ENCODE peak calls at places on chromosomes 3 and 15, in four cellular contexts. Y, V, C and F are unnamed samples.

GRCh38 chr3:56923546-56924224 is 121.9 kb upstream of the ARHGEF3 start:
- DNase-seq in C (peak; percentile 44), Y (no peak), V (no peak), F (no peak)

GRCh38 chr15:22922003-22922402 is 58.2 kb downstream of the CYFIP1 start:
- DNase-seq in C (no peak), Y (no peak), V (peak; percentile 15), F (no peak)

GRCh38 chr15:35430301-35430700 is 115.7 kb downstream of the DPH6 start:
- DNase-seq in V (no peak), Y (no peak), C (no peak), F (no peak)

GRCh38 chr15:101396484-101397261 is 92.8 kb downstream of the PCSK6 start:
- DNase-seq in V (no peak), Y (no peak), C (no peak), F (no peak)

GRCh38 chr3:41053220-41053619 is 146.1 kb upstream of the CTNNB1 start:
- DNase-seq in C (no peak), V (no peak), Y (no peak), F (peak; percentile 64)

GRCh38 chr3:71498053-71498452 is 85.5 kb downstream of the FOXP1 start:
- DNase-seq in V (no peak), C (no peak), Y (no peak), F (no peak)

GRCh38 chr3:130960139-130960779 is 66.4 kb downstream of the ASTE1 start:
- DNase-seq in V (no peak), Y (no peak), C (no peak), F (no peak)

GRCh38 chr3:135927170-135927569 is 38.4 kb upstream of the PPP2R3A start:
- DNase-seq in Y (no peak), C (no peak), V (no peak), F (no peak)

GRCh38 chr15:82802497-82802896 is 3.4 kb downstream of the FSD2 start:
- DNase-seq in V (no peak), Y (no peak), C (no peak), F (no peak)

GRCh38 chr3:183484676-183485075 is 56.3 kb upstream of the MCF2L2 start:
- DNase-seq in C (no peak), Y (no peak), V (no peak), F (no peak)

GRCh38 chr3:64530434-64531049 is 157.3 kb downstream of the ADAMTS9 start:
- DNase-seq in V (no peak), C (peak; percentile 60), Y (peak; percentile 27), F (peak; percentile 51)

GRCh38 chr15:56365075-56365711 is at the start of gene TEX9:
- DNase-seq in V (peak; percentile 94), C (peak; percentile 79), Y (peak; percentile 90), F (peak; percentile 87)

GRCh38 chr15:40240619-40241304 is 1.9 kb downstream of the PAK6 start:
- DNase-seq in Y (peak; percentile 34), C (no peak), V (peak; percentile 49), F (no peak)

GRCh38 chr3:11536132-11536935 is 107.4 kb downstream of the VGLL4 start:
- DNase-seq in C (no peak), V (no peak), Y (no peak), F (no peak)

GRCh38 chr3:37308247-37308646 is 133.9 kb upstream of the LRRFIP2 start:
- DNase-seq in V (no peak), C (no peak), Y (peak; percentile 24), F (no peak)

GRCh38 chr3:98136631-98137030 is 6.1 kb downstream of the OR5H1 start:
- DNase-seq in Y (no peak), C (no peak), V (no peak), F (no peak)

GRCh38 chr3:191282262-191283215 is 46.7 kb upstream of the CCDC50 start:
- DNase-seq in C (no peak), Y (no peak), V (no peak), F (no peak)

GRCh38 chr3:133408366-133408765 is 8.5 kb downstream of the BFSP2 start:
- DNase-seq in Y (no peak), C (no peak), V (no peak), F (no peak)

DNA sequence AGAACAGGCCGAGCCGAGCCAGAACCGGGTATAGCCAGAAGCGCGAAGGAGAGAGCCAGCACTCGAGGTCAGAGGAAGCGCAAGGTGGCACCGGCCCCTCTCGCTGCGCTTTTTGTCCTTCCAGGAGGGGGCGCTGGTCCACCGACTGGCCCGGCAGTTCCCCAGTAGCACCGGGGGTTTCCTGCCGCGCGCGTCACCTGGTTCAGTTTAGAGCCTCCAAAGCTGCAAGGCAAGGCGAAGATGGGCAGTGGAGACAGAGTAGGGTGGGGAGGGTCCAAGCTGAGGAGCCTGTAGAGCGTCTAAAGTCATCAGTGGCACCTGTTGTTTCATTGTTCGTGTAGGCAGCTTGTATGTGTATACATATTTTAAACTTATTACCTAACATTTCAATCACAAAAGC is 7.6 kb upstream of the NR2E3 start:
- DNase-seq in Y (peak; percentile 75), V (no peak), C (no peak), F (peak; percentile 62)
- TF ChIP-seq CTCF in Y (peak; percentile 53), V (peak; percentile 20), C (no peak), F (peak; percentile 62)

GRCh38 chr3:45079715-45080114 is 53.6 kb downstream of the CLEC3B start:
- DNase-seq in V (no peak), C (no peak), Y (no peak), F (no peak)

GRCh38 chr3:45081506-45081905 is 55.4 kb downstream of the CLEC3B start:
- DNase-seq in Y (no peak), V (no peak), C (no peak), F (no peak)

GRCh38 chr3:45080824-45081223 is 54.7 kb downstream of the CLEC3B start:
- DNase-seq in V (no peak), Y (no peak), C (no peak), F (no peak)

GRCh38 chr3:45075821-45076625 is 49.9 kb downstream of the CLEC3B start:
- DNase-seq in Y (no peak), V (no peak), C (no peak), F (no peak)

GRCh38 chr3:45078910-45079522 is 52.9 kb downstream of the CLEC3B start:
- DNase-seq in V (no peak), C (no peak), Y (no peak), F (no peak)
- TF ChIP-seq CTCF in V (no peak), C (no peak), Y (no peak), F (no peak)

GRCh38 chr3:122231781-122232180 is 48.3 kb downstream of the CASR start:
- DNase-seq in Y (no peak), C (no peak), V (no peak), F (no peak)
- TF ChIP-seq CTCF in Y (no peak), C (no peak), V (no peak), F (no peak)

GRCh38 chr15:77031376-77032050 is 36.6 kb downstream of the PSTPIP1 start:
- DNase-seq in C (no peak), Y (peak; percentile 74), V (peak; percentile 51), F (peak; percentile 62)
- TF ChIP-seq CTCF in C (no peak), Y (peak; percentile 61), V (no peak), F (no peak)

GRCh38 chr3:197458906-197459470 is 96.8 kb downstream of the BDH1 start:
- DNase-seq in V (no peak), C (no peak), Y (no peak), F (no peak)

GRCh38 chr3:197460002-197460401 is 95.8 kb downstream of the BDH1 start:
- DNase-seq in Y (no peak), C (no peak), V (no peak), F (no peak)

GRCh38 chr3:197454014-197454413 is 101.8 kb downstream of the BDH1 start:
- DNase-seq in V (peak; percentile 3), Y (peak; percentile 50), C (no peak), F (peak; percentile 45)

GRCh38 chr3:197458179-197458707 is 97.5 kb downstream of the BDH1 start:
- DNase-seq in Y (peak; percentile 44), C (no peak), V (no peak), F (peak; percentile 61)

GRCh38 chr3:197456271-197457091 is 99.3 kb downstream of the BDH1 start:
- DNase-seq in Y (peak; percentile 78), V (peak; percentile 92), C (peak; percentile 81), F (peak; percentile 68)
- TF ChIP-seq CTCF in Y (no peak), V (no peak), C (no peak), F (no peak)